ENCODE peak calls at places on chromosomes 4 and X, in four cellular contexts. One of them, this sample, is unnamed.
A peak's percentile ranks its signal among the peaks of the same experiment; 100 is the strongest.

GRCh38 chr4:37244583-37245390 is at the start of gene NWD2:
- DNase-seq in Calu3: peak; percentile 51
- DNase-seq in AG09309: no peak
- DNase-seq in neural crest cell: peak; percentile 42
- DNase-seq in this sample: peak; percentile 69

GRCh38 chr4:102139132-102139573 is 206.1 kb downstream of the SLC39A8 start:
- DNase-seq in Calu3: no peak
- DNase-seq in AG09309: no peak
- DNase-seq in neural crest cell: no peak
- DNase-seq in this sample: no peak

GRCh38 chr4:19961092-19961491 is 290.6 kb upstream of the SLIT2 start:
- DNase-seq in Calu3: no peak
- DNase-seq in AG09309: peak; percentile 70
- DNase-seq in neural crest cell: no peak
- DNase-seq in this sample: no peak

GRCh38 chr4:78691971-78692814 is 84.0 kb upstream of the BMP2K start:
- DNase-seq in Calu3: no peak
- DNase-seq in AG09309: no peak
- DNase-seq in neural crest cell: no peak
- DNase-seq in this sample: no peak

GRCh38 chr4:169352332-169352731 is 81.6 kb upstream of the SH3RF1 start:
- DNase-seq in Calu3: no peak
- DNase-seq in AG09309: no peak
- DNase-seq in neural crest cell: no peak
- DNase-seq in this sample: no peak

GRCh38 chrX:39729834-39730670 is 367.7 kb downstream of the BCOR start:
- DNase-seq in Calu3: no peak
- DNase-seq in AG09309: no peak
- DNase-seq in neural crest cell: peak; percentile 48
- DNase-seq in this sample: peak; percentile 29

GRCh38 chr4:145012841-145013240 is 85.2 kb downstream of the ANAPC10 start:
- DNase-seq in Calu3: no peak
- DNase-seq in AG09309: no peak
- DNase-seq in neural crest cell: no peak
- DNase-seq in this sample: no peak

GRCh38 chrX:76253432-76253831 is 80.6 kb downstream of the PBDC1 start:
- DNase-seq in Calu3: peak; percentile 34
- DNase-seq in AG09309: no peak
- DNase-seq in neural crest cell: peak; percentile 1
- DNase-seq in this sample: peak; percentile 25

GRCh38 chrX:52424658-52425057 is 55.8 kb downstream of the XAGE2 start:
- DNase-seq in Calu3: no peak
- DNase-seq in AG09309: no peak
- DNase-seq in neural crest cell: no peak
- DNase-seq in this sample: no peak

GRCh38 chrX:66638591-66639500 is at the start of gene EDA2R:
- DNase-seq in Calu3: no peak
- DNase-seq in AG09309: peak; percentile 50
- DNase-seq in neural crest cell: peak; percentile 9
- DNase-seq in this sample: peak; percentile 41

GRCh38 chr4:17082186-17082585 is 183.7 kb upstream of the LDB2 start:
- DNase-seq in Calu3: no peak
- DNase-seq in AG09309: peak; percentile 80
- DNase-seq in neural crest cell: no peak
- DNase-seq in this sample: no peak

GRCh38 chrX:68666580-68666979 is 19.1 kb downstream of the STARD8 start:
- DNase-seq in Calu3: no peak
- DNase-seq in AG09309: no peak
- DNase-seq in neural crest cell: no peak
- DNase-seq in this sample: no peak

GRCh38 chrX:68660746-68661145 is 13.3 kb downstream of the STARD8 start:
- DNase-seq in Calu3: no peak
- DNase-seq in AG09309: no peak
- DNase-seq in neural crest cell: no peak
- DNase-seq in this sample: no peak

GRCh38 chrX:68669094-68669830 is 21.8 kb downstream of the STARD8 start:
- DNase-seq in Calu3: no peak
- DNase-seq in AG09309: no peak
- DNase-seq in neural crest cell: peak; percentile 32
- DNase-seq in this sample: peak; percentile 45

GRCh38 chrX:68669872-68670271 is 22.4 kb downstream of the STARD8 start:
- DNase-seq in Calu3: no peak
- DNase-seq in AG09309: no peak
- DNase-seq in neural crest cell: no peak
- DNase-seq in this sample: no peak

DNA sequence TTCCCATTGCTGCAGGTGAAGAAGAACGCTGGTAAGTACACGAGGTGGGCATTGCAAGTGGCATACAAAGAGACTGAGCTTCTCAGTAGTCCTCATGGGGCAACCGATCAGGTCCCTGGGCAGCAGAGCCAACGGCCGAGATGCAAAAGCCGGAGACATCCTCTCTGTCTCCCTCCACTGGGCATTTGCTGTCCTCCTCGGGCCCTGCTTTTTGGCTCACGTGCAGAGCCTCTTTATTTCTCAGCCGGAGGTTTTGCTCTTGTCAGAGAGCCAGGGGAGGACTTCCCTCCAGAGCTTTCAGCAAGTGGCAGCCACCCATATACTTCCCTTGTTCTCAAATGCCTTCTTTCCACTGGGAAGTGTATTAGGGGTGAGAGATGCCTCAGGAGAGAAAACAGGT is 18.0 kb downstream of the STARD8 start:
- DNase-seq in Calu3: no peak
- DNase-seq in AG09309: no peak
- DNase-seq in neural crest cell: no peak
- DNase-seq in this sample: no peak
- TF ChIP-seq CTCF in Calu3: no peak
- TF ChIP-seq CTCF in AG09309: peak; percentile 15
- TF ChIP-seq CTCF in neural crest cell: no peak
- TF ChIP-seq CTCF in this sample: no peak

GRCh38 chrX:3548743-3549441 is 164.6 kb downstream of the PRKX start:
- DNase-seq in Calu3: no peak
- DNase-seq in AG09309: peak; percentile 87
- DNase-seq in neural crest cell: no peak
- DNase-seq in this sample: no peak
- TF ChIP-seq CTCF in Calu3: no peak
- TF ChIP-seq CTCF in AG09309: peak; percentile 54
- TF ChIP-seq CTCF in neural crest cell: peak; percentile 70
- TF ChIP-seq CTCF in this sample: peak; percentile 28

GRCh38 chrX:28178206-28178605 is 197.0 kb upstream of the DCAF8L1 start:
- DNase-seq in Calu3: no peak
- DNase-seq in AG09309: no peak
- DNase-seq in neural crest cell: no peak
- DNase-seq in this sample: no peak
- TF ChIP-seq CTCF in Calu3: no peak
- TF ChIP-seq CTCF in AG09309: no peak
- TF ChIP-seq CTCF in neural crest cell: no peak
- TF ChIP-seq CTCF in this sample: no peak

GRCh38 chr4:53780736-53781400 is 189.6 kb upstream of the LNX1 start:
- DNase-seq in Calu3: no peak
- DNase-seq in AG09309: no peak
- DNase-seq in neural crest cell: no peak
- DNase-seq in this sample: no peak

GRCh38 chr4:53783208-53783859 is 192.0 kb upstream of the LNX1 start:
- DNase-seq in Calu3: no peak
- DNase-seq in AG09309: no peak
- DNase-seq in neural crest cell: no peak
- DNase-seq in this sample: no peak

GRCh38 chr4:53784112-53784511 is 192.8 kb upstream of the LNX1 start:
- DNase-seq in Calu3: no peak
- DNase-seq in AG09309: no peak
- DNase-seq in neural crest cell: no peak
- DNase-seq in this sample: no peak

GRCh38 chr4:53782468-53782865 is 191.2 kb upstream of the LNX1 start:
- DNase-seq in Calu3: no peak
- DNase-seq in AG09309: no peak
- DNase-seq in neural crest cell: no peak
- DNase-seq in this sample: no peak

DNA sequence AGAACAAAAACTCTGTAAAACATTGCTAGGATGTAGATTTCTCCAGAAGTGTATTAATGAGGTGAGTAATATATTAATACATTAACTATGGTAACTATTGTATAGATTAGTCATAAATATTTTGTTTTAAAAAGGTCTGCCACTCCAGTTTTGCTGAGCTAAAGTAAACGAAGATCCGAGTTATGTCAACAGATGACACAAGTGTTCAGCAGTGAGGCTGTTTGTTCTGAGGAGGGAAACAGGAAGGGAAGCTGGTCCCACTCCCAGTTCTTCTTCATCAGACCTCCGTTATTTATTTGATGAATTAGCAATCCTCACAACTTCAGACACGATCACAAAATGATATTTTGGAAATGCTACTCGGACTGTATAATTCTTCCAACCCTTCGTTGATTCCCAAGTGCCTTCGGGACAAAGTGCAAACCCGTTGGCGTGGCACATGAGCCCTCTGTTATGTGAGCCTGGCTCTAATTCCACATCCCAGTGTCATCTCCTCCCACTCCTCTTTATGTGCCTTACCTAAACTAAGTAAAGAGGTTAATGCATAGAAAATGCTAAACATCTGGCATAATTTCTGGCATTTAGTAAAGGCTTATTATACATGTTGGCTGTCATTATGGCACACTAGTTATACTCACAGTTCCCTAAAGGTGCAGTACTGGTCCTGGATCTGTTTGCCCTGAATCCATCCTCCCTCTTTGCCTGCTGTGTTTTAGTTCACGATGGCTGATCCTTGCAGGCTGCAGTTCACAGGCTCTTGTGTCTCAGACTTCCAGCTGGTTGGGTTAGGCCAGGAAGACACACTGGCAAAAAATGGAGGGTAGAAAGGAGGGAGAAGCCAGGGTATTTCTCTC is 190.6 kb upstream of the LNX1 start:
- DNase-seq in Calu3: no peak
- DNase-seq in AG09309: no peak
- DNase-seq in neural crest cell: no peak
- DNase-seq in this sample: no peak
- TF ChIP-seq CTCF in Calu3: no peak
- TF ChIP-seq CTCF in AG09309: no peak
- TF ChIP-seq CTCF in neural crest cell: no peak
- TF ChIP-seq CTCF in this sample: no peak

DNA sequence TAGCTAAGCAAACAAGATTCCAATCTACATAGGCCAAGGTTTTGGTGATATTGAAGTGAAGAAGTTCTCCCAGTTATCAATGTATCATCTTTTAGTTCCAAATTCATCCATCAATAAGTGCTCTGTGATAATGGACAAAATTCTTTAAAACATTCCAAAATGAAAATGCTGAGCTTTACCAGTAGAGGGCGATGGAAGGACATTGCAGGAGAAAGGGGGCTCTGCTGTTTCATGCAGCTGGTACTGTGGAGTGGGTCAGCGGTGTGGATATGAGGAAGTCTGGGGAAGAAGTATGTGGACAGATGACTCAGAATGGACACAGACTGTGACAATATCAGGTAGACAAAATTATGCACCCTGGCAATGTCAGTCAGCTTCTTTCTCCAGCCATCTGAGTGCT is 46.6 kb upstream of the HS6ST2 start:
- DNase-seq in Calu3: peak; percentile 2
- DNase-seq in AG09309: no peak
- DNase-seq in neural crest cell: peak; percentile 18
- DNase-seq in this sample: peak; percentile 33
- TF ChIP-seq CTCF in Calu3: peak; percentile 78
- TF ChIP-seq CTCF in AG09309: peak; percentile 61
- TF ChIP-seq CTCF in neural crest cell: peak; percentile 84
- TF ChIP-seq CTCF in this sample: peak; percentile 87

GRCh38 chrX:145190801-145191389 is 56.4 kb upstream of the SPANXN1 start:
- DNase-seq in Calu3: no peak
- DNase-seq in AG09309: no peak
- DNase-seq in neural crest cell: no peak
- DNase-seq in this sample: no peak
- TF ChIP-seq CTCF in Calu3: no peak
- TF ChIP-seq CTCF in AG09309: peak; percentile 30
- TF ChIP-seq CTCF in neural crest cell: peak; percentile 65
- TF ChIP-seq CTCF in this sample: peak; percentile 34

GRCh38 chr4:7189475-7190277 is 2.7 kb upstream of the SORCS2 start:
- DNase-seq in Calu3: no peak
- DNase-seq in AG09309: no peak
- DNase-seq in neural crest cell: no peak
- DNase-seq in this sample: no peak
- TF ChIP-seq CTCF in Calu3: peak; percentile 13
- TF ChIP-seq CTCF in AG09309: no peak
- TF ChIP-seq CTCF in neural crest cell: no peak
- TF ChIP-seq CTCF in this sample: no peak

This sample was measured in nephron progenitor cell.